ENCODE peak calls at places on chromosomes 11 and 22, in nine cellular contexts. R is suprapubic skin, P is WERI-Rb-1, B is IMR-90, J is fibroblast of pulmonary artery, H is lung, Q is cardiac fibroblast, U is foreskin fibroblast, E is vagina. X is an unnamed sample.

GRCh38 chr11:66332371-66333219 is 3.6 kb downstream of the RIN1 start:
- DNase-seq in R (no peak), P (no peak), B (no peak), J (no peak), H (no peak), Q (no peak), U (no peak), E (no peak), X (no peak)

GRCh38 chr11:122672892-122673291 is 17.4 kb downstream of the UBASH3B start:
- DNase-seq in R (no peak), P (no peak), B (no peak), J (no peak), H (peak; percentile 30), Q (no peak), U (no peak), E (no peak), X (no peak)

GRCh38 chr22:43090130-43090789 is 1.1 kb upstream of the TTLL1 start:
- DNase-seq in R (no peak), P (peak; percentile 68), B (peak; percentile 80), J (peak; percentile 84), H (peak; percentile 48), Q (peak; percentile 87), U (peak; percentile 82), E (no peak), X (peak; percentile 50)

GRCh38 chr11:57444362-57445074 is 15.8 kb upstream of the RTN4RL2 start:
- DNase-seq in R (no peak), P (no peak), B (no peak), J (no peak), H (no peak), Q (no peak), U (no peak), E (no peak), X (no peak)

GRCh38 chr11:77191823-77192495 is 63.9 kb downstream of the MYO7A start:
- DNase-seq in R (no peak), P (peak; percentile 72), B (peak; percentile 20), J (peak; percentile 60), H (peak; percentile 77), Q (peak; percentile 54), U (no peak), E (no peak), X (peak; percentile 54)

GRCh38 chr22:39174498-39175120 is 22.1 kb upstream of the CBX7 start:
- DNase-seq in R (peak; percentile 83), P (no peak), B (peak; percentile 89), J (peak; percentile 96), H (peak; percentile 63), Q (peak; percentile 99), U (peak; percentile 91), E (no peak), X (peak; percentile 80)

GRCh38 chr11:65132988-65133700 is 1.2 kb downstream of the SYVN1 start:
- DNase-seq in R (no peak), P (peak; percentile 62), B (no peak), J (no peak), H (peak; percentile 79), Q (no peak), U (no peak), E (no peak), X (no peak)

GRCh38 chr11:27385245-27385644 is 22.2 kb upstream of the CCDC34 start:
- DNase-seq in R (no peak), P (no peak), B (peak; percentile 82), J (peak; percentile 89), H (no peak), Q (peak; percentile 86), U (peak; percentile 78), E (no peak), X (peak; percentile 66)

GRCh38 chr11:81658722-81659121 is 1074.9 kb downstream of the FAM181B start:
- DNase-seq in R (no peak), P (peak; percentile 30), B (peak; percentile 9), J (peak; percentile 16), H (no peak), Q (peak; percentile 8), U (no peak), E (no peak), X (no peak)

GRCh38 chr11:87832216-87832615 is 343.0 kb downstream of the RAB38 start:
- DNase-seq in R (no peak), P (no peak), B (no peak), J (no peak), H (no peak), Q (no peak), U (no peak), E (no peak), X (no peak)

GRCh38 chr22:23538502-23538860 is 41.6 kb downstream of the IGLL1 start:
- DNase-seq in R (peak; percentile 47), P (no peak), B (no peak), J (no peak), H (no peak), Q (no peak), U (no peak), E (no peak), X (no peak)

GRCh38 chr11:118918686-118919280 is 6.9 kb downstream of the BCL9L start:
- DNase-seq in R (no peak), P (no peak), B (peak; percentile 43), J (peak; percentile 69), H (no peak), Q (peak; percentile 73), U (no peak), E (no peak), X (no peak)

GRCh38 chr11:1260023-1260501 is 37.2 kb downstream of the MUC5B start:
- DNase-seq in R (no peak), P (peak; percentile 49), B (no peak), J (peak; percentile 14), H (no peak), Q (peak; percentile 18), U (peak; percentile 10), E (no peak), X (peak; percentile 46)

GRCh38 chr22:37080838-37081237 is 28.7 kb downstream of the TMPRSS6 start:
- DNase-seq in R (no peak), P (no peak), B (no peak), J (no peak), H (no peak), Q (no peak), U (no peak), E (no peak), X (no peak)
- TF ChIP-seq CTCF in R (no peak), P (no peak), B (no peak), J (no peak), H (no peak), Q (no peak), U (no peak), E (no peak), X (no peak)

GRCh38 chr22:21020802-21021429 is 6.0 kb downstream of the P2RX6 start:
- DNase-seq in R (no peak), P (peak; percentile 58), B (no peak), J (no peak), H (no peak), Q (peak; percentile 24), U (no peak), E (no peak), X (no peak)
- TF ChIP-seq CTCF in R (no peak), P (peak; percentile 81), B (peak; percentile 42), J (peak; percentile 51), H (no peak), Q (peak; percentile 54), U (peak; percentile 38), E (no peak), X (peak; percentile 22)

GRCh38 chr11:41845066-41845465 is 385.6 kb upstream of the LRRC4C start:
- DNase-seq in R (no peak), P (no peak), B (no peak), J (no peak), H (no peak), Q (no peak), U (no peak), E (no peak), X (no peak)
- TF ChIP-seq CTCF in R (no peak), P (no peak), B (no peak), J (no peak), H (no peak), Q (no peak), U (no peak), E (no peak), X (no peak)

GRCh38 chr22:19607198-19608113 is 83.2 kb upstream of the CLDN5 start:
- DNase-seq in R (no peak), P (no peak), B (peak; percentile 8), J (peak; percentile 10), H (peak; percentile 75), Q (peak; percentile 16), U (no peak), E (no peak), X (no peak)

GRCh38 chr22:19606332-19607197 is 82.4 kb upstream of the CLDN5 start:
- DNase-seq in R (no peak), P (no peak), B (no peak), J (no peak), H (no peak), Q (no peak), U (no peak), E (no peak), X (no peak)

GRCh38 chr22:19603767-19604166 is 79.6 kb upstream of the CLDN5 start:
- DNase-seq in R (no peak), P (no peak), B (no peak), J (no peak), H (no peak), Q (no peak), U (no peak), E (no peak), X (no peak)

GRCh38 chr22:19605508-19606331 is 81.5 kb upstream of the CLDN5 start:
- DNase-seq in R (no peak), P (no peak), B (no peak), J (no peak), H (no peak), Q (no peak), U (no peak), E (no peak), X (no peak)

DNA sequence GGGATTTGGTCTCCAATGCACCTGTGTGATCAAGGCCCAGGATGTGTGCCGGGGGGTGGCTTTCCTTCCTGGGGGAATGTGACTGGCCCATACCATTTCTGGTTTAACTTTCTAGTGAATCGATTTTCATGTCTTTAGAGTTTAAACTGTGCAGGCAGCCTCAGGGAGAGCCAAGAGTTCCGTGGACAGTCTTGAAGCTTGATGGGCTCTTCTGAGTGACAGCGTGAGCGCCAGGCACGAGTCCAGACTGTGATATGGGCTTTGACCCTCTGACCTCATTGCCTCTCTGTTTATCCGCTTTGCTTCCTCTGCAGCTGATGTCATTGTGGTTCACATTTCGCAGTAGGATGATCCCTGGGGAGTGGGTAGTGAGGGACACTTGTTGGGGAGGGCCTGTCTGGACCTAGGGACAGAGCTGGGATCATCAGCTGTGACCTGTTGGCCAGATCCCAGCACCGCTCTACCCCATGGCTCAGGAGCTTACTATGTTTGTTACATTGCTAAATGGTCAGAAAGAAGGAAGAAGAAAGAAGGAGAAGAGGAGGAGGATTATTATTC is 80.6 kb upstream of the CLDN5 start:
- DNase-seq in R (no peak), P (no peak), B (no peak), J (no peak), H (no peak), Q (no peak), U (no peak), E (no peak), X (no peak)
- TF ChIP-seq CTCF in R (no peak), P (no peak), B (no peak), J (no peak), H (no peak), Q (no peak), U (no peak), E (no peak), X (no peak)